ENCODE peak calls at places on chromosome 16, in seven cellular contexts. W is OCI-LY7, N is MM.1S, J is PC-3, R is GM23338, D is HCT116, U is hepatocyte. S is an unnamed sample.

GRCh38 chr16:1003551-1004347 is 22.2 kb downstream of the SOX8 start:
- DNase-seq in W (no peak), N (peak), J (no peak), R (no peak), D (no peak), U (no peak), S (no peak)

GRCh38 chr16:29909398-29909797 is 9.1 kb downstream of the ASPHD1 start:
- DNase-seq in W (no peak), N (no peak), J (no peak), R (no peak), D (no peak), U (no peak), S (no peak)

GRCh38 chr16:75309899-75310430 is 58.5 kb upstream of the BCAR1 start:
- DNase-seq in W (no peak), N (no peak), J (no peak), R (no peak), D (no peak), U (peak), S (no peak)

GRCh38 chr16:76201385-76201784 is 75.8 kb upstream of the CNTNAP4 start:
- DNase-seq in W (no peak), N (no peak), J (no peak), R (no peak), D (no peak), U (no peak), S (no peak)

GRCh38 chr16:870856-871561 is 70.5 kb upstream of the GNG13 start:
- DNase-seq in W (no peak), N (no peak), J (no peak), R (no peak), D (no peak), U (no peak), S (no peak)

GRCh38 chr16:88649924-88650748 is 717 bp downstream of the CYBA start:
- DNase-seq in W (peak), N (peak), J (no peak), R (peak), D (no peak), U (peak), S (peak)

GRCh38 chr16:50497592-50497991 is 50.6 kb upstream of the NKD1 start:
- DNase-seq in W (no peak), N (no peak), J (no peak), R (no peak), D (no peak), U (no peak), S (no peak)

GRCh38 chr16:54194008-54194731 is 92.4 kb downstream of the IRX3 start:
- DNase-seq in W (no peak), N (no peak), J (no peak), R (peak), D (no peak), U (no peak), S (peak)

GRCh38 chr16:85571563-85571812 is 41.6 kb upstream of the GSE1 start:
- DNase-seq in W (no peak), N (peak), J (no peak), R (no peak), D (no peak), U (no peak), S (no peak)

GRCh38 chr16:56353054-56353921 is 72.1 kb downstream of the AMFR start:
- DNase-seq in W (no peak), N (no peak), J (no peak), R (no peak), D (no peak), U (no peak), S (no peak)

GRCh38 chr16:75402174-75402820 is 31.0 kb downstream of the CFDP1 start:
- DNase-seq in W (no peak), N (no peak), J (peak), R (no peak), D (no peak), U (peak), S (no peak)

GRCh38 chr16:62965831-62966230 is 929.6 kb upstream of the CDH8 start:
- DNase-seq in W (no peak), N (no peak), J (no peak), R (no peak), D (no peak), U (no peak), S (no peak)

GRCh38 chr16:65071371-65072311 is 50.2 kb downstream of the CDH11 start:
- DNase-seq in W (no peak), N (no peak), J (peak), R (no peak), D (no peak), U (no peak), S (no peak)

GRCh38 chr16:28491080-28491969 is 549 bp downstream of the CLN3 start:
- DNase-seq in W (peak), N (peak), J (peak), R (peak), D (no peak), U (peak), S (peak)

GRCh38 chr16:81940781-81941560 is 70.3 kb downstream of the SDR42E1 start:
- DNase-seq in W (no peak), N (no peak), J (peak), R (peak), D (peak), U (peak), S (peak)

GRCh38 chr16:51131619-51132018 is 19.5 kb downstream of the SALL1 start:
- DNase-seq in W (no peak), N (no peak), J (no peak), R (no peak), D (no peak), U (no peak), S (no peak)

GRCh38 chr16:1145383-1146100 is 7.4 kb upstream of the CACNA1H start:
- DNase-seq in W (no peak), N (no peak), J (no peak), R (no peak), D (no peak), U (no peak), S (peak)

GRCh38 chr16:54928016-54928356 is 2.7 kb upstream of the IRX5 start:
- DNase-seq in W (peak), N (peak), J (no peak), R (peak), D (no peak), U (peak), S (peak)

GRCh38 chr16:48089053-48089792 is 66.6 kb downstream of the ABCC12 start:
- DNase-seq in W (no peak), N (no peak), J (no peak), R (no peak), D (no peak), U (no peak), S (no peak)

GRCh38 chr16:10889880-10890279 is 12.9 kb downstream of the CIITA start:
- DNase-seq in W (peak), N (no peak), J (no peak), R (no peak), D (no peak), U (no peak), S (no peak)

GRCh38 chr16:50444546-50444945 is 75.8 kb upstream of the BRD7 start:
- DNase-seq in W (no peak), N (no peak), J (no peak), R (no peak), D (no peak), U (no peak), S (no peak)

GRCh38 chr16:19179890-19180490 is 11.9 kb downstream of the SYT17 start:
- DNase-seq in W (peak), N (no peak), J (peak), R (peak), D (peak), U (peak), S (peak)

GRCh38 chr16:74726736-74727135 is 26.1 kb upstream of the MLKL start:
- DNase-seq in W (peak), N (peak), J (peak), R (peak), D (no peak), U (no peak), S (no peak)

GRCh38 chr16:78324649-78325274 is 225.3 kb downstream of the WWOX start:
- DNase-seq in W (no peak), N (no peak), J (no peak), R (peak), D (no peak), U (no peak), S (peak)

GRCh38 chr16:47848481-47849109 is 307.2 kb downstream of the ABCC12 start:
- DNase-seq in W (no peak), N (no peak), J (peak), R (peak), D (no peak), U (no peak), S (peak)

GRCh38 chr16:85057948-85058347 is 30.4 kb downstream of the KIAA0513 start:
- DNase-seq in W (peak), N (no peak), J (no peak), R (no peak), D (no peak), U (no peak), S (no peak)

GRCh38 chr16:25012525-25012991 is 2.6 kb downstream of the ARHGAP17 start:
- DNase-seq in W (no peak), N (no peak), J (peak), R (no peak), D (no peak), U (peak), S (no peak)

GRCh38 chr16:79867425-79867997 is 267.0 kb upstream of the MAF start:
- DNase-seq in W (no peak), N (no peak), J (no peak), R (no peak), D (no peak), U (no peak), S (no peak)

GRCh38 chr16:21650517-21650916 is 1.9 kb downstream of the IGSF6 start:
- DNase-seq in W (no peak), N (no peak), J (no peak), R (no peak), D (no peak), U (no peak), S (no peak)

GRCh38 chr16:22375117-22375962 is 921 bp upstream of the CDR2 start:
- DNase-seq in W (peak), N (no peak), J (no peak), R (peak), D (no peak), U (peak), S (peak)

GRCh38 chr16:67407788-67408452 is 8.4 kb downstream of the ZDHHC1 start:
- DNase-seq in W (no peak), N (no peak), J (no peak), R (no peak), D (no peak), U (no peak), S (no peak)

GRCh38 chr16:9092963-9093477 is 1.6 kb downstream of the HAPSTR1 start:
- DNase-seq in W (peak), N (peak), J (no peak), R (peak), D (no peak), U (peak), S (peak)

GRCh38 chr16:30367349-30368009 is 2.8 kb downstream of the TBC1D10B start:
- DNase-seq in W (no peak), N (no peak), J (peak), R (no peak), D (no peak), U (peak), S (no peak)

GRCh38 chr16:31043352-31043751 is 10.0 kb downstream of the STX4 start:
- DNase-seq in W (no peak), N (no peak), J (no peak), R (no peak), D (no peak), U (no peak), S (no peak)

GRCh38 chr16:6016530-6017184 is 919.1 kb upstream of the EEF2KMT start:
- DNase-seq in W (peak), N (peak), J (peak), R (peak), D (no peak), U (peak), S (peak)

GRCh38 chr16:23590181-23590580 is 5.9 kb downstream of the NDUFAB1 start:
- DNase-seq in W (no peak), N (no peak), J (no peak), R (no peak), D (no peak), U (no peak), S (no peak)

GRCh38 chr16:11410382-11411058 is 65.3 kb downstream of the RMI2 start:
- DNase-seq in W (no peak), N (no peak), J (no peak), R (no peak), D (no peak), U (no peak), S (no peak)

GRCh38 chr16:4736546-4736945 is 2.2 kb downstream of the DNAAF8 start:
- DNase-seq in W (no peak), N (no peak), J (no peak), R (no peak), D (no peak), U (no peak), S (no peak)

GRCh38 chr16:4734730-4735575 is 616 bp downstream of the DNAAF8 start:
- DNase-seq in W (peak), N (peak), J (peak), R (peak), D (peak), U (peak), S (peak)

GRCh38 chr16:4733747-4734062 is 366 bp downstream of the ANKS3 start:
- DNase-seq in W (no peak), N (no peak), J (no peak), R (no peak), D (no peak), U (peak), S (no peak)

GRCh38 chr16:4734063-4734729 is at the start of the genes ANKS3 and DNAAF8:
- DNase-seq in W (peak), N (peak), J (peak), R (peak), D (peak), U (peak), S (peak)

DNA sequence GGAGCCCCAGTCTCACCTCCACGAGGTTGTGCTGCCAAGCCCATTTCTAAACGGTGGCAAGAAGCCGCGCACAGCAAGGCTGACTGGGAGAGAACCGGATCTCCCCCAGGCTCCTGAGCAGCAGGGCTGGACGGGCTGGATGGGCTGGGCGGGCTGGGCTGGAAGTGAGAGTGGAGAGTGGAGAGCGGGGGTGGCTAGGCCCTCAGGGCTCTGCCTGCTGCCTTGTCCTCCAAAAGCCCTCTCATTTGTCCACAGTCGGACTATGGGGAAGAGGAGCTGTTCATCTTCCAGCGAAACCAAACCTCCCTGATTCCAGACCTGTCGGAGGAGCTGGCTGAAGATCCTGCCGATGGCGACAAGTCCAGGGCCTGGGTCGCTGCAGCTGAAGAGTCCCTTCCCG is 3.2 kb downstream of the DNAAF8 start:
- DNase-seq in W (no peak), N (no peak), J (no peak), R (no peak), D (no peak), U (no peak), S (no peak)
- TF ChIP-seq EZH2phosphoT487 in W (no peak), N (no peak), J (no peak), R (no peak), D (no peak), U (no peak), S (no peak)

DNA sequence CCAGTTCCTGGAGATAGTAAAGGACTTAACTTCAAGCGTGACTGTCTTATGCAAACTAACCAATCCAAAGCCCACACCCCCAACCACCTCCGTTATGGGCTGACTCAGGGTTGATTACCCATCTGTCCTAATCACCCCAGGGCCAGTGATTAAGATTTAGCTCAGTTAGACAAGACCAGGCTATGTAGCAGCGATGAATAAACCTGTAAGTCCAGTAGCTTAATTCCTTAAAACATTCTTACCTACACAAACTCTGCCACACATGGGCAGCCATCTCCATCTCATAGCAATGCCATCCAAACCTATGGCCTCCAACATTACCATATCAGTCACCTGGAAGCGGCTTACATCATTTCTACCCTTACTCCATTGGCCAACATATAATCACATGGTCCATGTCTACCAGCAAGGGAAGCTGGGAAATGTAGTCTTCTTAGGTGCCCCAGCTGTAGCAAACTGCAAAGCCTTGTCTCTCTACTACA is 266.7 kb downstream of the SHISA9 start:
- DNase-seq in W (peak), N (no peak), J (no peak), R (peak), D (no peak), U (peak), S (peak)
- TF ChIP-seq EZH2phosphoT487 in W (no peak), N (no peak), J (no peak), R (no peak), D (no peak), U (no peak), S (no peak)

DNA sequence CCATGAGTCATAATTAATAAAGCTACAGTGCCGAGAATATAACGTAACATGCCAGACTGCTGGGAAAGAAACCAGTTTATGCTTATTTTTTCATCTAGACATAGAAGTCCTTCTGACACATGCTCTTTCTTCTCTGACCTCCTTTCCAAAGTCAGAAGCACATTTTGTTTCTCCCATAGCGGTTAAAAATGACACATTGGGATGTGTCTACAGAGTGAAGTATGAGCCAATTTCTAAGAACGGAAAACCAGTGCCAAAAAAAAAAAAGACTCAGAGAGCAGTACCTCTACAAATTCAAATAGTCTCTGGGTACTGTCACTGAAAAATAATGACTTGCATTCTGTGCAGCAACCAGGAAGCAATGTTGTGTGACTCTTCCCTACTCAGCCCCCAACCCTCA is 145.4 kb upstream of the PMFBP1 start:
- DNase-seq in W (no peak), N (no peak), J (no peak), R (no peak), D (no peak), U (no peak), S (no peak)
- TF ChIP-seq EZH2phosphoT487 in W (no peak), N (no peak), J (no peak), R (no peak), D (no peak), U (no peak), S (no peak)

DNA sequence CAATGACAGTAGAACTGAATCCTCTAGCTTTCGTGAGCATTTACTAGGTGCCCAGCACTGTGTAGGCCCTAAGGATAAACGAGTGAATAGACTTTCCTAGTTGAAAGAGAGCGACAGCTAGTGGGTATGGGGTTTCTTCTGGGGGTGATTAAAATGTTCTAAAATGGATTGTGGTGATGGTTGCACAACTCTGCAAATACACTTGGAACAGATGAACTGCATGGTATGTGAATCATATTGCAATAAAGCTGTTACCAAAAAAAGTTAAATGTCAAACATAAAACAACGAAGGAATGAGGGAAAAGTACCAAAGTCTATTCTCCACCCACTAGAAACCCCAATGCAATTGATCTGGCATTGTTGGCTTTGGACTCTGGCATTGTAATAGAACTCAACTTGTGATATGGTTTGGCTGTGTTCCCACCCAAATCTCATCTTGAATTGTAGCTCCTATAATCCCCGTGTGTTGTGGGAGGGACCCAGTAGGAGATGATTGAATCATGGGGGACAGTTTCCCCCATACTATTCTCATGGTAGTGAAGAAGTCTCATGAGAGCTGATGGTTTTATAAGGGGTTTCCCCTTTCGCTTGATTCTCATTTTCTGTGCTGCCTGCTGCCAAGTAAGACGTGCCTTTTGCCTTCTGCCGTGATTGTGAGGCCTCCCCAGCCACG is 70.5 kb downstream of the MARF1 start:
- DNase-seq in W (no peak), N (no peak), J (peak), R (no peak), D (no peak), U (no peak), S (no peak)
- TF ChIP-seq EZH2phosphoT487 in W (no peak), N (no peak), J (no peak), R (no peak), D (no peak), U (no peak), S (no peak)

DNA sequence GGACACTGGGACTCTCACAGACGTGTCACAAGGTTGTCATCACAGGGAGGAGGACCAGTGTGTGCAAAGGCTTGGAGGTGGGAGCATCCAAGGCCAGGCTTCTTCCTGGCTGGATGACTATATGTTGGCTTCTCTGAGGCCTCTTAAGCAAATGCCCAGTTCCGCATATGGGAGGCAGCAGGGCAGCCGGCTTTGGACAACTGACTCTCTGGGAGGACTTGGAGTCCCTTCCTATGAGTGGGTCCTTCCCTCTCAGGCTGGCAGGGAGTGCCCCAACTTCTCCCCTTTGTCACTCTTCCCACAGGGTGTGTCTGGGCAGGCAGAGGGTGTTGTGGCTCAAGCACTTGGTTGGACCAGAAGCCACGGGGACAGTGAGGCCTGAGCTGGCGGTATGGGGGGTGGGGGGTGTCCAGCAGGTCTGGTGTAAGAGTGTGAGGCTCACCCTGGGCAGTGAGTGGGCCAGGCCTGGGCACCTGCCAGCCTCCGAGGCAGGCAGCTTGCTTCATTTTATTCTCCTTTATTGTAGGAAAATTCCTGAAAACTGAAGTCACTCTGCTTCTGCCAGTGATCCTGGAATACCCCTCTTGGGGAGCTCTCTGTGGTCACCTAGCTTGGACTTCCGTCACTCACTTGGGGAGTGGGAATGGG is 14.9 kb downstream of the ADGRG1 start:
- DNase-seq in W (no peak), N (no peak), J (peak), R (no peak), D (no peak), U (no peak), S (no peak)
- TF ChIP-seq EZH2phosphoT487 in W (no peak), N (no peak), J (no peak), R (no peak), D (no peak), U (no peak), S (no peak)

S was measured in neural progenitor cell.